ENCODE peak calls at places on chromosomes 2 and 18, in five cellular contexts. S is A549, Y is astrocyte of the cerebellum, D is endodermal cell, A is nephron progenitor cell. N is an unnamed sample.

GRCh38 chr18:21444465-21445023 is 156.0 kb downstream of the ESCO1 start:
- DNase-seq in Y (peak), D (peak), S (peak), A (peak), N (peak)

GRCh38 chr2:117785740-117786139 is 28.8 kb upstream of the DDX18 start:
- DNase-seq in Y (peak), D (peak), S (peak), A (peak), N (peak)

GRCh38 chr2:16626497-16626896 is 39.1 kb downstream of the CYRIA start:
- DNase-seq in S (no peak), Y (peak), A (no peak), D (no peak), N (no peak)

GRCh38 chr2:100453853-100454252 is 16.4 kb upstream of the NMS start:
- DNase-seq in A (no peak), Y (no peak), S (no peak), D (no peak), N (no peak)

GRCh38 chr2:20196881-20197204 is 28.1 kb downstream of the SDC1 start:
- DNase-seq in D (no peak), S (no peak), Y (no peak), A (peak), N (no peak)

GRCh38 chr2:237955640-237956401 is 11.0 kb upstream of the UBE2F start:
- DNase-seq in D (peak), S (no peak), Y (no peak), A (peak), N (no peak)

GRCh38 chr2:154049561-154049960 is 177.8 kb downstream of the GALNT13 start:
- DNase-seq in S (no peak), D (no peak), A (no peak), Y (no peak), N (no peak)

GRCh38 chr2:201261471-201261870 is 1.1 kb downstream of the CASP8 start:
- DNase-seq in S (no peak), Y (no peak), A (no peak), D (peak), N (no peak)

GRCh38 chr18:13260927-13261471 is 42.4 kb downstream of the LDLRAD4 start:
- DNase-seq in Y (no peak), S (no peak), A (no peak), D (no peak), N (no peak)

GRCh38 chr2:231545105-231545902 is 15.1 kb upstream of the NMUR1 start:
- DNase-seq in A (no peak), Y (peak), S (no peak), D (no peak), N (no peak)

GRCh38 chr18:7568426-7568825 is 1.3 kb downstream of the PTPRM start:
- DNase-seq in D (no peak), S (no peak), A (peak), Y (no peak), N (no peak)
- TF ChIP-seq CTCF in D (peak), S (no peak), A (peak), Y (peak), N (peak)

DNA sequence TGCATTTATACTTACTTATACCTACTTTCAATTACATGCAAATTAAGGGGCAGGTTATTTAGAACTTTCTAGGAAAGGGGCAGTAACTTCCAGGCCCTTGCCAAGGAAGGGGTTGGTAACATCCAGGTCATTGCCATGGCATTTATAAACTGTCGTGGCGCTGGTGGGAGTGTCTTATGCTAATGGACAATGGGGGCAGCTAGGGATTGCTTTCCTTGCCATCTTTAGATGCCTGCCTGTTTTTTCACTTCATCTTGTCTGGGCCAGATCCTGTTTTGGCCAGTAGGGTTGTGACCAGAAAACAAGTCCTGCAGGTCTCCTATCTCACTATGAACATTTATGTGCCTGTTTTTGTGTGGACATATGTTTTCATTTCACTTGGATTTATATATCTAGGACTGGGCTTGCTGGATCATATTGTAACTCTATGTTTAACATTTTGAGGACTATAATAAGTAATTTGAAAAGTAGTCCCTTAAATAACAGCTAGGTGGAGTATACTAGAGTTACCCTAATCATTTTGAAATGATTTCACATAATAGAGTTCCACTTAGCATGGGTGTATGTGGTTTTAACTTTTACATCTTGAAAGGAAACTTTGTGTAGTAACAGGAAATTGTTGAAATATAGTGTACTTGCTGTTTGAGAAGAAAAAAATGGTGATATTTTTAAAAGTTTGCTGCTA is 56.1 kb downstream of the LCLAT1 start:
- DNase-seq in S (no peak), A (no peak), D (no peak), Y (no peak), N (no peak)
- TF ChIP-seq CTCF in S (peak), A (no peak), D (peak), Y (no peak), N (peak)

GRCh38 chr2:163155279-163155883 is 316.8 kb upstream of the KCNH7 start:
- DNase-seq in D (no peak), S (peak), A (peak), Y (peak), N (no peak)
- TF ChIP-seq CTCF in D (peak), S (peak), A (peak), Y (peak), N (peak)

GRCh38 chr18:59057493-59057795 is 82.2 kb upstream of the SEC11C start:
- DNase-seq in S (no peak), Y (no peak), D (no peak), A (no peak), N (no peak)
- TF ChIP-seq CTCF in S (no peak), Y (no peak), D (no peak), A (no peak), N (no peak)

GRCh38 chr18:40935423-40935822 is 1019.6 kb upstream of the PIK3C3 start:
- DNase-seq in A (no peak), S (no peak), Y (no peak), D (no peak), N (no peak)
- TF ChIP-seq CTCF in A (peak), S (no peak), Y (peak), D (peak), N (peak)

GRCh38 chr2:181782630-181783029 is 102.3 kb upstream of the NEUROD1 start:
- DNase-seq in Y (no peak), S (no peak), A (no peak), D (no peak), N (no peak)

GRCh38 chr2:181780159-181781081 is 100.1 kb upstream of the NEUROD1 start:
- DNase-seq in D (no peak), A (no peak), S (no peak), Y (peak), N (no peak)

GRCh38 chr2:181779288-181779871 is 99.1 kb upstream of the NEUROD1 start:
- DNase-seq in S (no peak), Y (no peak), D (no peak), A (no peak), N (no peak)

GRCh38 chr2:181778621-181779195 is 98.4 kb upstream of the NEUROD1 start:
- DNase-seq in S (no peak), D (no peak), Y (no peak), A (no peak), N (no peak)

DNA sequence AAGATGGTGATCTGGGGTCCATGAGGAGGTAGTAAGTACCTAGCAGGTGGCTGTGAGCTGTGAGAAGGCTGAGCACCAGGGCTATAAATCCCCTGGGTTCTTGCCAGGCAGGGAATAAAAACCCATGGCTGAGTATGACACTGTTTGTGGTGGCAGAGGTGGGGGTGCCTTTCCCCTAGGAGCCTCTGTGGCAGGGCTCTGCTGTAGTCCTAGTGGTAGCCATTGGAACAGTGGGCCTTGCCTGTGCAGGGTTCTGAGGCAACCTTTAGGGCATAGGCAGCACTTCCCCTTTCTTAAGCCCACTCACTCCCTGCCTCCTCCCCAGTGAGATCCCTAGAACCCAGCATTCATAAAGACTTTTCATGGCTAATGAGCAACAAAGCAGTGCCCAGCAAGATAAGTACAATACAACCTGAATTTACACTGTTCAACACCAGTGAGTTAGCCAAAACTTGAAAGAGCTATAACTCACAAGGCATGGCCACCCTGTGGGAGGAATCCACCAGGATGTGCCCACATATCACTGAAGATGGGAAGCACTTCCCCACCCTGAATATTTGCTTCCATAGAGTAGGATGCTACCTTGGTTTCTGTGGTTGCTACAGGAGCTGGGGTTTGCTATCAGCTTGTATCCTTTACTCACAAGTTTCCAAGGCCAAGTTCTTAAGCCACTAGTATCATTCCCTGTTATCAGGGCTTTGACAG is 100.9 kb upstream of the NEUROD1 start:
- DNase-seq in D (no peak), S (no peak), A (no peak), Y (no peak), N (no peak)
- TF ChIP-seq CTCF in D (peak), S (no peak), A (no peak), Y (no peak), N (peak)

DNA sequence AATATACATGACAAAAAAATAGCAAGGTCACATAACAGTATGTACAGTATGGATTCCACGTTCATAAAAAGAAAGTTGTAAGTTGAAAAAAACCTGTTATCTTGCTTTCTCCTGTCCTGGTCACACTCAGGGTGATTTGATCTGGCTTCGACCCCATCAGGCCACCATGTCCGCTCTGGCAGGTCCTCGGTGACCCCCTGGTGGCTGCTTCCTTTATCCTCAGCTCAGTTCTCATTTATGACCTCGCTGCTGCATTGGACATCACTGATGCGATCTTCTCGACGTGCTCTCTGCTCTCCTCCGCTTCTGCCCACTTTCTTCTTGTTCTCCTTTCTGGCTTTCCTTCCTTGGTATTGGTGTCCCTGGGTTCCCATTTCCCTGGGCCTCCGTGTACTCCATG is 29.7 kb downstream of the DGKD start:
- DNase-seq in Y (no peak), A (no peak), D (peak), S (no peak), N (no peak)
- TF ChIP-seq CTCF in Y (no peak), A (peak), D (peak), S (no peak), N (peak)

GRCh38 chr2:129231924-129232323 is 747.5 kb upstream of the RAB6C start:
- DNase-seq in A (no peak), S (no peak), Y (no peak), D (no peak), N (no peak)

GRCh38 chr2:129229830-129230441 is 749.5 kb upstream of the RAB6C start:
- DNase-seq in D (no peak), S (no peak), A (no peak), Y (no peak), N (no peak)

GRCh38 chr2:129233166-129233565 is 746.3 kb upstream of the RAB6C start:
- DNase-seq in Y (no peak), S (no peak), D (no peak), A (no peak), N (no peak)

GRCh38 chr2:129236601-129237000 is 742.9 kb upstream of the RAB6C start:
- DNase-seq in Y (no peak), D (no peak), S (no peak), A (no peak), N (no peak)

DNA sequence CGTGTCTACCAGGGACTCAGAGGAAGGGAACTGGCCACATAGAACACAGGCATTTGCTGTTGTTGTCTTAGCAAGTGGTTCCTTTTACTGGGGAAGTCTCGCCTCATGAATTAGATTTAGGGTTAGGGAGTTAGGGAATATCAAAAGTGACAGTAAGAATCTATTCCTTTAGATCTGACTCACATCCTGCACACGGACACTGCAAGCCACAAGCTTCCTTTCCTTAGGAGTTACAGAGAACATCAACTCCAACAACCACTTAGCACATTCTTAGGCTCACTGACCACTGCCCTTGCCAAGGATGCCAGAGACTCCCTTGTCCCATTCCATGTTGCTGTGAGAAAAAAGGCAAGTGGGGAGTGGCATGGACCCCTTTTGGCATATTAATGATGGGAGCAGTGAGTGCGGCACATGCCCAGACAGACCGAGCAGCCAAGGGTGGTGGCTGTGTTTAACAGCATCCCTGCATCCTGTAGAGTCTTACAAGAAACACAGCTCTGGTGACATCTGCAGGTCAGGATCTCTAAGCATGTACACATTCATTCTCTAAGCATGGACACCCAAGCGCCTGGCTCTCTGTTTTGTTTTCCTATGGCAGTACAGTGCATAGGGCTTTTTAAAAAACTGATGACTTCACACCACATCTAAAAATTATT is 745.6 kb upstream of the RAB6C start:
- DNase-seq in Y (no peak), D (no peak), S (no peak), A (peak), N (no peak)
- TF ChIP-seq CTCF in Y (peak), D (peak), S (no peak), A (no peak), N (no peak)

DNA sequence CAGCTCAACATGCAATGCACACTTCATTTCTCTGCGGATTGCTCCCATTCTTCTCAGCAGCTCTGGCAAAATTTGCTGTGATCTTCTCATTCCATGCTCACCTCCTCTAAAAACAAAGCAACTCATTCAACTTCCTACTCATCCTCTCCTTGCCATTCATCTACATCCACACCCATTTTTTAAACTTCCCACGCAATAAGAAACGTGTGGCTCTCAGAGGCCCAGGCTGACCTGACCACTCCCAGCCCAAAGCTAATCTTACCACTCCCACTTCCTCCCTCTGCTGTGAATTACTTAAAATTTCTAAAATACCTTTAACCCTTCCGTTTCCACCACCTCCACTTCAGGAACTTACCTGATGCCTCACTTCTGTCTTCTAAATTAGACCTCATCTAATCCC is 15.2 kb downstream of the ABCB11 start:
- DNase-seq in S (no peak), D (no peak), A (no peak), Y (no peak), N (no peak)
- TF ChIP-seq CTCF in S (no peak), D (no peak), A (no peak), Y (no peak), N (no peak)

N was measured in AG04450.